ENCODE peak calls at places on chromosomes 13 and 19, in seven cellular contexts. B is NCI-H1105, S is HT1080, J is IMR-90, M is hippocampal formation, F is upper lobe of right lung, Y is A172. R is an unnamed sample.

GRCh38 chr13:29081036-29081435 is 260.9 kb downstream of the MTUS2 start:
- DNase-seq in B (no peak), S (peak; percentile 20), M (no peak), J (no peak), F (no peak), Y (no peak), R (no peak)

GRCh38 chr13:23866420-23867026 is 22.7 kb downstream of the MIPEP start:
- DNase-seq in M (no peak), F (no peak), S (no peak), B (no peak), Y (peak; percentile 77), J (peak; percentile 15), R (no peak)

GRCh38 chr19:33294058-33294798 is 8.1 kb downstream of the CEBPA start:
- DNase-seq in J (no peak), Y (peak; percentile 28), B (no peak), S (no peak), F (no peak), M (no peak), R (no peak)

GRCh38 chr19:1825909-1826556 is 14.0 kb upstream of the ATP8B3 start:
- DNase-seq in S (peak; percentile 46), Y (peak; percentile 70), B (peak; percentile 37), M (peak; percentile 31), J (peak; percentile 56), F (peak; percentile 85), R (peak; percentile 86)

GRCh38 chr13:45529758-45530157 is 65.0 kb downstream of the COG3 start:
- DNase-seq in F (no peak), J (no peak), B (no peak), M (no peak), Y (no peak), S (no peak), R (no peak)

GRCh38 chr19:34317311-34317927 is 47.6 kb upstream of the GPI start:
- DNase-seq in S (peak; percentile 11), F (no peak), B (no peak), Y (peak; percentile 38), J (no peak), M (no peak), R (no peak)

GRCh38 chr13:108597943-108598342 is 31.5 kb upstream of the MYO16 start:
- DNase-seq in J (no peak), F (no peak), B (no peak), S (no peak), M (no peak), Y (no peak), R (no peak)

GRCh38 chr13:114112231-114112825 is 20.1 kb downstream of the RASA3 start:
- DNase-seq in J (peak; percentile 45), B (no peak), S (no peak), Y (no peak), M (no peak), F (peak; percentile 41), R (no peak)

GRCh38 chr19:5154129-5154798 is 185.4 kb downstream of the KDM4B start:
- DNase-seq in F (peak; percentile 66), B (no peak), S (no peak), M (no peak), J (no peak), Y (peak; percentile 26), R (peak; percentile 45)

GRCh38 chr19:2905918-2906519 is 5.3 kb downstream of the ZNF57 start:
- DNase-seq in S (no peak), M (no peak), B (no peak), Y (no peak), J (no peak), F (no peak), R (no peak)

GRCh38 chr19:8255426-8256125 is 46.4 kb downstream of the CERS4 start:
- DNase-seq in S (no peak), B (no peak), Y (no peak), J (no peak), F (no peak), M (no peak), R (no peak)

GRCh38 chr13:72104656-72105180 is 237.7 kb upstream of the DACH1 start:
- DNase-seq in Y (no peak), S (peak; percentile 8), J (no peak), B (no peak), M (no peak), F (no peak), R (no peak)

GRCh38 chr13:37640499-37640898 is 41.9 kb upstream of the POSTN start:
- DNase-seq in Y (peak; percentile 71), M (peak; percentile 54), J (peak; percentile 86), S (peak; percentile 54), F (no peak), B (no peak), R (no peak)

GRCh38 chr13:93776936-93777335 is 550.3 kb downstream of the GPC6 start:
- DNase-seq in B (no peak), J (peak; percentile 49), M (no peak), Y (peak; percentile 10), F (no peak), S (peak; percentile 32), R (no peak)

GRCh38 chr19:1042689-1043511 is 3.0 kb downstream of the ABCA7 start:
- DNase-seq in S (no peak), J (no peak), Y (no peak), F (no peak), M (no peak), B (peak; percentile 62), R (no peak)

GRCh38 chr13:85772379-85772778 is 26.8 kb downstream of the SLITRK6 start:
- DNase-seq in M (no peak), B (no peak), J (peak; percentile 7), F (no peak), Y (peak; percentile 59), S (peak; percentile 49), R (no peak)

GRCh38 chr19:47157455-47158321 is 27.1 kb downstream of the SAE1 start:
- DNase-seq in Y (peak; percentile 62), B (no peak), F (no peak), J (peak; percentile 72), S (peak; percentile 12), M (no peak), R (peak; percentile 11)

GRCh38 chr19:7783991-7784421 is 21.0 kb downstream of the CLEC4M start:
- DNase-seq in S (peak; percentile 20), Y (peak; percentile 74), M (no peak), F (peak; percentile 67), J (peak; percentile 72), B (no peak), R (no peak)

GRCh38 chr13:112072531-112073244 is 5.7 kb downstream of the SOX1 start:
- DNase-seq in F (no peak), J (no peak), B (peak; percentile 99), Y (no peak), M (no peak), S (no peak), R (no peak)

GRCh38 chr13:35881360-35881759 is 249.8 kb downstream of the DCLK1 start:
- DNase-seq in J (peak; percentile 39), B (no peak), M (peak; percentile 87), F (no peak), Y (no peak), S (no peak), R (no peak)

GRCh38 chr19:5006201-5006600 is 37.3 kb downstream of the KDM4B start:
- DNase-seq in Y (no peak), J (peak; percentile 60), F (no peak), S (no peak), M (no peak), B (no peak), R (no peak)

GRCh38 chr19:45223879-45224278 is 21.3 kb downstream of the EXOC3L2 start:
- DNase-seq in Y (no peak), M (no peak), F (no peak), J (no peak), B (no peak), S (no peak), R (no peak)

GRCh38 chr19:17300992-17301585 is 2.1 kb downstream of the ABHD8 start:
- DNase-seq in B (no peak), J (no peak), Y (no peak), S (no peak), F (no peak), M (no peak), R (no peak)

GRCh38 chr13:43905435-43906031 is 25.8 kb downstream of the LACC1 start:
- DNase-seq in S (peak; percentile 61), F (no peak), Y (peak; percentile 64), M (peak; percentile 76), B (peak; percentile 17), J (peak; percentile 77), R (no peak)

GRCh38 chr13:75365724-75366173 is 116.2 kb downstream of the TBC1D4 start:
- DNase-seq in S (peak; percentile 99), J (peak; percentile 86), F (no peak), B (no peak), Y (peak; percentile 92), M (no peak), R (no peak)

GRCh38 chr13:104181526-104182231 is 1115.5 kb upstream of the SLC10A2 start:
- DNase-seq in J (no peak), S (no peak), F (no peak), B (no peak), Y (no peak), M (no peak), R (no peak)

GRCh38 chr19:6059396-6059947 is 50.8 kb downstream of the RFX2 start:
- DNase-seq in B (no peak), M (no peak), F (no peak), Y (no peak), J (no peak), S (no peak), R (no peak)

GRCh38 chr13:101623469-101624209 is 171.2 kb downstream of the ITGBL1 start:
- DNase-seq in S (peak; percentile 51), F (no peak), Y (peak; percentile 28), J (peak; percentile 24), M (no peak), B (no peak), R (no peak)

GRCh38 chr19:50003810-50004419 is 21.3 kb downstream of the VRK3 start:
- DNase-seq in M (no peak), Y (peak; percentile 99), S (peak; percentile 98), B (no peak), J (peak; percentile 97), F (no peak), R (no peak)

GRCh38 chr19:13979686-13980085 is 26.4 kb downstream of the RFX1 start:
- DNase-seq in M (no peak), B (no peak), F (no peak), Y (no peak), J (no peak), S (no peak), R (no peak)

GRCh38 chr19:41969196-41969595 is 10.1 kb upstream of the RABAC1 start:
- DNase-seq in F (no peak), S (no peak), B (no peak), Y (no peak), M (no peak), J (no peak), R (no peak)

R was measured in progenitor cell of endocrine pancreas.